ENCODE peak calls at places on chromosome 3, in five cellular contexts. V, Q, Z, N and P are unnamed samples.

GRCh38 chr3:195270350-195271115 is 426 bp downstream of the XXYLT1 start:
- DNase-seq in Q (peak), N (peak), V (no peak), Z (no peak), P (peak)

GRCh38 chr3:17047162-17047561 is 162.4 kb downstream of the PLCL2 start:
- DNase-seq in Z (no peak), V (no peak), Q (no peak), N (no peak), P (no peak)

GRCh38 chr3:152729906-152730305 is 105.0 kb upstream of the P2RY1 start:
- DNase-seq in Q (no peak), V (no peak), N (no peak), Z (no peak), P (no peak)

GRCh38 chr3:174931969-174932368 is 72.8 kb downstream of the NAALADL2 start:
- DNase-seq in Q (no peak), N (no peak), V (no peak), Z (no peak), P (no peak)

GRCh38 chr3:12187448-12188327 is 29.0 kb upstream of the TIMP4 start:
- DNase-seq in N (peak), V (peak), Q (peak), Z (peak), P (peak)

GRCh38 chr3:86814918-86815655 is 175.9 kb downstream of the VGLL3 start:
- DNase-seq in V (no peak), N (no peak), Z (no peak), Q (no peak), P (peak)

GRCh38 chr3:160921020-160921635 is 165.1 kb downstream of the PPM1L start:
- DNase-seq in Q (peak), N (no peak), Z (no peak), V (no peak), P (peak)

GRCh38 chr3:117547956-117548550 is 838.5 kb downstream of the TUSC7 start:
- DNase-seq in N (no peak), V (no peak), Z (no peak), Q (peak), P (peak)

GRCh38 chr3:106206165-106206564 is 337.4 kb upstream of the CBLB start:
- DNase-seq in N (no peak), Q (no peak), Z (no peak), V (no peak), P (no peak)

GRCh38 chr3:116135462-116135861 is 309.8 kb downstream of the LSAMP start:
- DNase-seq in Q (peak), V (peak), N (no peak), Z (peak), P (peak)

GRCh38 chr3:195253981-195254432 is 17.0 kb downstream of the XXYLT1 start:
- DNase-seq in Q (no peak), Z (no peak), N (no peak), V (no peak), P (no peak)

GRCh38 chr3:115937054-115937453 is 313.7 kb downstream of the GAP43 start:
- DNase-seq in V (no peak), Q (no peak), N (no peak), Z (no peak), P (no peak)

GRCh38 chr3:143507735-143508580 is 340.3 kb downstream of the SLC9A9 start:
- DNase-seq in V (no peak), N (no peak), Q (peak), Z (no peak), P (peak)

GRCh38 chr3:9976736-9977709 is 9.6 kb downstream of the EMC3 start:
- DNase-seq in V (peak), Z (no peak), Q (peak), N (peak), P (peak)

GRCh38 chr3:58064923-58065638 is 56.9 kb downstream of the FLNB start:
- DNase-seq in Z (no peak), V (no peak), Q (no peak), N (no peak), P (no peak)

GRCh38 chr3:49602877-49603411 is 48.7 kb downstream of the BSN start:
- DNase-seq in Z (no peak), Q (peak), N (no peak), V (no peak), P (peak)

GRCh38 chr3:129665024-129665768 is 58.7 kb upstream of the PLXND1 start:
- DNase-seq in Q (peak), V (no peak), N (no peak), Z (no peak), P (peak)

GRCh38 chr3:150763122-150763840 is at the start of gene SIAH2:
- DNase-seq in Q (peak), Z (peak), N (peak), V (peak), P (peak)

GRCh38 chr3:30779686-30780287 is 114.7 kb downstream of the GADL1 start:
- DNase-seq in Z (no peak), Q (no peak), V (no peak), N (no peak), P (no peak)

GRCh38 chr3:142958707-142959106 is 4.8 kb downstream of the PAQR9 start:
- DNase-seq in Z (no peak), V (no peak), N (no peak), Q (peak), P (peak)

GRCh38 chr3:41507336-41508062 is 308.2 kb downstream of the CTNNB1 start:
- DNase-seq in Z (no peak), N (no peak), V (no peak), Q (no peak), P (no peak)

GRCh38 chr3:43872901-43873300 is 182.2 kb downstream of the ABHD5 start:
- DNase-seq in Q (no peak), V (no peak), N (no peak), Z (no peak), P (peak)

GRCh38 chr3:52752045-52752660 is 18.6 kb downstream of the NEK4 start:
- DNase-seq in N (no peak), Z (no peak), V (no peak), Q (no peak), P (no peak)

GRCh38 chr3:161939919-161940693 is 443.5 kb downstream of the OTOL1 start:
- DNase-seq in V (no peak), N (no peak), Z (no peak), Q (no peak), P (no peak)

GRCh38 chr3:15557511-15557946 is 36.0 kb upstream of the COLQ start:
- DNase-seq in Q (peak), N (no peak), V (no peak), Z (no peak), P (peak)

GRCh38 chr3:112089956-112090898 is 4.0 kb downstream of the C3orf52 start:
- DNase-seq in V (no peak), Q (no peak), Z (no peak), N (no peak), P (no peak)

GRCh38 chr3:42698216-42698910 is 4.2 kb downstream of the HHATL start:
- DNase-seq in Q (no peak), N (no peak), V (no peak), Z (no peak), P (no peak)

GRCh38 chr3:167100651-167101050 is 279.4 kb downstream of the ZBBX start:
- DNase-seq in Z (no peak), Q (no peak), N (no peak), V (no peak), P (no peak)

GRCh38 chr3:58414538-58415197 is 19.0 kb downstream of the PDHB start:
- DNase-seq in Z (peak), Q (peak), V (peak), N (no peak), P (peak)

GRCh38 chr3:48128779-48129178 is 59.4 kb downstream of the CDC25A start:
- DNase-seq in V (no peak), N (no peak), Z (no peak), Q (no peak), P (peak)

GRCh38 chr3:194930439-194931204 is 244.9 kb downstream of the FAM43A start:
- DNase-seq in Q (no peak), N (no peak), V (peak), Z (no peak), P (peak)

GRCh38 chr3:71416868-71417267 is 166.7 kb downstream of the FOXP1 start:
- DNase-seq in Q (no peak), V (no peak), N (no peak), Z (no peak), P (no peak)

GRCh38 chr3:55203006-55203405 is 275.1 kb upstream of the LRTM1 start:
- DNase-seq in N (no peak), Q (peak), Z (no peak), V (no peak), P (peak)